ENCODE peak calls at places on chromosome 7, in five cellular contexts. One of them, this sample, is unnamed.

GRCh38 chr7:66500087-66500486 is 128.6 kb upstream of the KCTD7 start:
- DNase-seq in NCI-H2081: no peak
- DNase-seq in activated T-helper 1 cell treated with Interleukin-2 at 50 U/mL for 16 hours: no peak
- DNase-seq in HFF-Myc: no peak
- DNase-seq in activated naive CD4-positive, alpha-beta T cell: no peak
- DNase-seq in this sample: no peak

GRCh38 chr7:71482284-71482683 is 350.3 kb downstream of the GALNT17 start:
- DNase-seq in activated T-helper 1 cell treated with Interleukin-2 at 50 U/mL for 16 hours: no peak
- DNase-seq in activated naive CD4-positive, alpha-beta T cell: no peak
- DNase-seq in NCI-H2081: no peak
- DNase-seq in HFF-Myc: no peak
- DNase-seq in this sample: no peak

GRCh38 chr7:4123823-4124222 is 558.3 kb upstream of the FOXK1 start:
- DNase-seq in activated naive CD4-positive, alpha-beta T cell: no peak
- DNase-seq in activated T-helper 1 cell treated with Interleukin-2 at 50 U/mL for 16 hours: no peak
- DNase-seq in HFF-Myc: no peak
- DNase-seq in NCI-H2081: no peak
- DNase-seq in this sample: no peak

GRCh38 chr7:23349484-23350157 is 50.5 kb downstream of the MALSU1 start:
- DNase-seq in activated T-helper 1 cell treated with Interleukin-2 at 50 U/mL for 16 hours: no peak
- DNase-seq in NCI-H2081: no peak
- DNase-seq in activated naive CD4-positive, alpha-beta T cell: no peak
- DNase-seq in HFF-Myc: peak; percentile 63
- DNase-seq in this sample: peak; percentile 38

GRCh38 chr7:157004050-157004838 is 6.2 kb downstream of the MNX1 start:
- DNase-seq in activated naive CD4-positive, alpha-beta T cell: no peak
- DNase-seq in activated T-helper 1 cell treated with Interleukin-2 at 50 U/mL for 16 hours: no peak
- DNase-seq in NCI-H2081: no peak
- DNase-seq in HFF-Myc: no peak
- DNase-seq in this sample: no peak

GRCh38 chr7:18357691-18358090 is 137.9 kb upstream of the HDAC9 start:
- DNase-seq in activated naive CD4-positive, alpha-beta T cell: no peak
- DNase-seq in NCI-H2081: peak; percentile 9
- DNase-seq in activated T-helper 1 cell treated with Interleukin-2 at 50 U/mL for 16 hours: no peak
- DNase-seq in HFF-Myc: peak; percentile 5
- DNase-seq in this sample: no peak

GRCh38 chr7:108286290-108286904 is 156.2 kb upstream of the LAMB4 start:
- DNase-seq in HFF-Myc: no peak
- DNase-seq in activated T-helper 1 cell treated with Interleukin-2 at 50 U/mL for 16 hours: no peak
- DNase-seq in NCI-H2081: no peak
- DNase-seq in activated naive CD4-positive, alpha-beta T cell: no peak
- DNase-seq in this sample: no peak

GRCh38 chr7:87570178-87570577 is 30.5 kb downstream of the ABCB1 start:
- DNase-seq in activated T-helper 1 cell treated with Interleukin-2 at 50 U/mL for 16 hours: no peak
- DNase-seq in HFF-Myc: peak; percentile 7
- DNase-seq in NCI-H2081: no peak
- DNase-seq in activated naive CD4-positive, alpha-beta T cell: no peak
- DNase-seq in this sample: peak; percentile 45

GRCh38 chr7:99112097-99112496 is 31.8 kb downstream of the SMURF1 start:
- DNase-seq in NCI-H2081: no peak
- DNase-seq in activated naive CD4-positive, alpha-beta T cell: no peak
- DNase-seq in activated T-helper 1 cell treated with Interleukin-2 at 50 U/mL for 16 hours: no peak
- DNase-seq in HFF-Myc: no peak
- DNase-seq in this sample: no peak

GRCh38 chr7:156327474-156327873 is 313.1 kb upstream of the RNF32 start:
- DNase-seq in HFF-Myc: no peak
- DNase-seq in activated naive CD4-positive, alpha-beta T cell: no peak
- DNase-seq in activated T-helper 1 cell treated with Interleukin-2 at 50 U/mL for 16 hours: no peak
- DNase-seq in NCI-H2081: no peak
- DNase-seq in this sample: no peak

GRCh38 chr7:41501466-41501865 is 201.4 kb downstream of the INHBA start:
- DNase-seq in activated naive CD4-positive, alpha-beta T cell: no peak
- DNase-seq in NCI-H2081: no peak
- DNase-seq in HFF-Myc: no peak
- DNase-seq in activated T-helper 1 cell treated with Interleukin-2 at 50 U/mL for 16 hours: no peak
- DNase-seq in this sample: no peak

GRCh38 chr7:149883452-149883861 is 9.7 kb downstream of the ATP6V0E2 start:
- DNase-seq in activated T-helper 1 cell treated with Interleukin-2 at 50 U/mL for 16 hours: no peak
- DNase-seq in NCI-H2081: peak; percentile 54
- DNase-seq in activated naive CD4-positive, alpha-beta T cell: no peak
- DNase-seq in HFF-Myc: no peak
- DNase-seq in this sample: no peak

GRCh38 chr7:143012409-143012808 is 14.5 kb downstream of the OR9A2 start:
- DNase-seq in HFF-Myc: no peak
- DNase-seq in NCI-H2081: no peak
- DNase-seq in activated T-helper 1 cell treated with Interleukin-2 at 50 U/mL for 16 hours: no peak
- DNase-seq in activated naive CD4-positive, alpha-beta T cell: no peak
- DNase-seq in this sample: no peak

GRCh38 chr7:137003071-137003470 is 134.6 kb downstream of the CHRM2 start:
- DNase-seq in NCI-H2081: no peak
- DNase-seq in HFF-Myc: no peak
- DNase-seq in activated T-helper 1 cell treated with Interleukin-2 at 50 U/mL for 16 hours: no peak
- DNase-seq in activated naive CD4-positive, alpha-beta T cell: no peak
- DNase-seq in this sample: peak; percentile 29

GRCh38 chr7:33108591-33108930 is 643 bp downstream of the RP9 start:
- DNase-seq in activated naive CD4-positive, alpha-beta T cell: no peak
- DNase-seq in activated T-helper 1 cell treated with Interleukin-2 at 50 U/mL for 16 hours: no peak
- DNase-seq in NCI-H2081: no peak
- DNase-seq in HFF-Myc: no peak
- DNase-seq in this sample: no peak

GRCh38 chr7:103499976-103500375 is 54.0 kb upstream of the SLC26A5 start:
- DNase-seq in activated T-helper 1 cell treated with Interleukin-2 at 50 U/mL for 16 hours: no peak
- DNase-seq in activated naive CD4-positive, alpha-beta T cell: no peak
- DNase-seq in HFF-Myc: no peak
- DNase-seq in NCI-H2081: no peak
- DNase-seq in this sample: no peak

GRCh38 chr7:46745700-46746090 is 824.6 kb upstream of the IGFBP3 start:
- DNase-seq in activated naive CD4-positive, alpha-beta T cell: no peak
- DNase-seq in HFF-Myc: no peak
- DNase-seq in NCI-H2081: no peak
- DNase-seq in activated T-helper 1 cell treated with Interleukin-2 at 50 U/mL for 16 hours: no peak
- DNase-seq in this sample: no peak

GRCh38 chr7:95611224-95611623 is 14.9 kb upstream of the PDK4 start:
- DNase-seq in activated T-helper 1 cell treated with Interleukin-2 at 50 U/mL for 16 hours: no peak
- DNase-seq in HFF-Myc: no peak
- DNase-seq in activated naive CD4-positive, alpha-beta T cell: no peak
- DNase-seq in NCI-H2081: no peak
- DNase-seq in this sample: no peak

GRCh38 chr7:44277851-44278250 is 47.5 kb downstream of the CAMK2B start:
- DNase-seq in activated naive CD4-positive, alpha-beta T cell: no peak
- DNase-seq in NCI-H2081: no peak
- DNase-seq in HFF-Myc: peak; percentile 22
- DNase-seq in activated T-helper 1 cell treated with Interleukin-2 at 50 U/mL for 16 hours: no peak
- DNase-seq in this sample: no peak

GRCh38 chr7:28144266-28144665 is 36.3 kb downstream of the JAZF1 start:
- DNase-seq in HFF-Myc: no peak
- DNase-seq in NCI-H2081: peak; percentile 12
- DNase-seq in activated naive CD4-positive, alpha-beta T cell: no peak
- DNase-seq in activated T-helper 1 cell treated with Interleukin-2 at 50 U/mL for 16 hours: no peak
- DNase-seq in this sample: no peak

GRCh38 chr7:36283171-36283570 is 106.5 kb upstream of the ANLN start:
- DNase-seq in activated T-helper 1 cell treated with Interleukin-2 at 50 U/mL for 16 hours: no peak
- DNase-seq in HFF-Myc: no peak
- DNase-seq in NCI-H2081: no peak
- DNase-seq in activated naive CD4-positive, alpha-beta T cell: no peak
- DNase-seq in this sample: no peak

GRCh38 chr7:1080918-1081255 is 7.0 kb upstream of the GPER1 start:
- DNase-seq in activated T-helper 1 cell treated with Interleukin-2 at 50 U/mL for 16 hours: no peak
- DNase-seq in HFF-Myc: no peak
- DNase-seq in NCI-H2081: no peak
- DNase-seq in activated naive CD4-positive, alpha-beta T cell: no peak
- DNase-seq in this sample: no peak

This sample was measured in AG09319.